ENCODE peak calls at places on chromosomes 6 and 20, in seven cellular contexts. W is NCI-H1105, I is GM12892, O is AG09319, C is NCI-H69, P is heart right ventricle, B is H54. Y is an unnamed sample.

GRCh38 chr6:27297857-27298730 is 14.0 kb downstream of the POM121L2 start:
- DNase-seq in I (no peak), P (no peak), O (no peak), B (no peak), W (no peak), C (peak), Y (no peak)

GRCh38 chr6:44002591-44003344 is 124.5 kb downstream of the MRPL14 start:
- DNase-seq in C (peak), W (no peak), B (no peak), P (peak), I (peak), O (no peak), Y (no peak)

GRCh38 chr6:6808343-6808742 is 219.8 kb downstream of the LY86 start:
- DNase-seq in W (no peak), C (no peak), B (no peak), P (no peak), I (no peak), O (no peak), Y (no peak)

GRCh38 chr6:144055121-144055931 is 40.0 kb downstream of the SF3B5 start:
- DNase-seq in C (no peak), W (no peak), I (no peak), O (no peak), P (no peak), B (no peak), Y (no peak)

GRCh38 chr6:56073761-56074160 is 173.6 kb downstream of the COL21A1 start:
- DNase-seq in C (peak), O (no peak), P (no peak), B (no peak), W (no peak), I (no peak), Y (no peak)

GRCh38 chr20:23937303-23938117 is 51.1 kb downstream of the GGTLC1 start:
- DNase-seq in C (peak), I (no peak), O (no peak), W (peak), B (peak), P (peak), Y (no peak)

GRCh38 chr20:33130553-33130952 is 37.4 kb upstream of the BPIFA2 start:
- DNase-seq in O (peak), I (no peak), P (no peak), W (no peak), B (no peak), C (no peak), Y (peak)

GRCh38 chr6:70082830-70083229 is 216.5 kb downstream of the COL19A1 start:
- DNase-seq in C (no peak), W (no peak), P (no peak), B (no peak), O (no peak), I (no peak), Y (no peak)

GRCh38 chr6:52686878-52687699 is 16.2 kb downstream of the TMEM14A start:
- DNase-seq in P (no peak), C (no peak), B (no peak), W (no peak), O (no peak), I (no peak), Y (no peak)

GRCh38 chr6:160950507-160950906 is 41.1 kb upstream of the MAP3K4 start:
- DNase-seq in W (no peak), C (no peak), B (no peak), P (peak), O (no peak), I (no peak), Y (no peak)

GRCh38 chr20:16475225-16475624 is 98.0 kb downstream of the KIF16B start:
- DNase-seq in I (no peak), P (no peak), C (peak), O (no peak), W (no peak), B (no peak), Y (no peak)

GRCh38 chr20:31484001-31484400 is 8.9 kb downstream of the REM1 start:
- DNase-seq in I (no peak), O (no peak), C (peak), P (no peak), B (no peak), W (no peak), Y (no peak)

GRCh38 chr6:113405326-113406050 is 451.7 kb upstream of the MARCKS start:
- DNase-seq in W (no peak), I (no peak), O (no peak), B (no peak), C (peak), P (no peak), Y (peak)

GRCh38 chr6:134196568-134197301 is 121.2 kb downstream of the SGK1 start:
- DNase-seq in B (no peak), O (no peak), P (no peak), I (no peak), W (no peak), C (no peak), Y (no peak)

GRCh38 chr6:135750081-135750480 is 101.4 kb upstream of the PDE7B start:
- DNase-seq in C (no peak), P (no peak), W (no peak), B (no peak), I (no peak), O (no peak), Y (no peak)

GRCh38 chr6:22368794-22369193 is 72.0 kb upstream of the PRL start:
- DNase-seq in B (no peak), C (no peak), W (no peak), I (no peak), O (no peak), P (no peak), Y (no peak)

GRCh38 chr6:7684843-7685242 is 41.1 kb upstream of the BMP6 start:
- DNase-seq in C (peak), B (no peak), I (no peak), W (no peak), O (no peak), P (no peak), Y (no peak)

GRCh38 chr6:44117397-44118128 is 9.7 kb downstream of the MRPL14 start:
- DNase-seq in O (no peak), B (no peak), W (no peak), I (no peak), C (no peak), P (no peak), Y (no peak)

GRCh38 chr20:45300961-45301360 is 5.7 kb upstream of the RBPJL start:
- DNase-seq in C (peak), P (no peak), I (no peak), O (no peak), B (peak), W (no peak), Y (no peak)

GRCh38 chr6:143755301-143755744 is 77.6 kb downstream of the PHACTR2 start:
- DNase-seq in B (no peak), C (no peak), I (no peak), P (no peak), W (no peak), O (no peak), Y (no peak)

GRCh38 chr6:151379933-151380847 is 11.2 kb downstream of the ZBTB2 start:
- DNase-seq in W (no peak), B (no peak), I (peak), O (no peak), P (no peak), C (no peak), Y (no peak)

GRCh38 chr6:110035321-110035720 is 57.2 kb downstream of the GPR6 start:
- DNase-seq in I (no peak), C (no peak), O (no peak), P (no peak), B (no peak), W (no peak), Y (no peak)

GRCh38 chr20:20410678-20411077 is 42.8 kb downstream of the INSM1 start:
- DNase-seq in I (no peak), C (peak), B (no peak), W (peak), O (no peak), P (peak), Y (no peak)

GRCh38 chr20:35174458-35175216 is 2.8 kb downstream of the PROCR start:
- DNase-seq in W (no peak), I (no peak), O (no peak), P (no peak), B (no peak), C (peak), Y (no peak)

GRCh38 chr6:170225852-170226417 is 64.9 kb downstream of the DLL1 start:
- DNase-seq in B (no peak), I (no peak), C (no peak), W (no peak), O (no peak), P (no peak), Y (no peak)